ENCODE peak calls at places on chromosomes 12 and 14, in ten cellular contexts. One of them, this sample, is unnamed.

GRCh38 chr14:71905031-71905430 is 27.2 kb upstream of the RGS6 start:
- DNase-seq in foreskin fibroblast: no peak
- DNase-seq in pancreas: no peak
- DNase-seq in sigmoid colon: no peak
- DNase-seq in psoas muscle: no peak
- DNase-seq in tibial nerve: no peak
- DNase-seq in GM23248: peak; percentile 17
- DNase-seq in astrocyte of the spinal cord: no peak
- DNase-seq in H1: no peak
- DNase-seq in IMR-90: no peak
- DNase-seq in this sample: no peak

GRCh38 chr14:44463386-44464004 is 43.6 kb downstream of the FSCB start:
- DNase-seq in foreskin fibroblast: no peak
- DNase-seq in pancreas: no peak
- DNase-seq in sigmoid colon: no peak
- DNase-seq in psoas muscle: no peak
- DNase-seq in tibial nerve: no peak
- DNase-seq in GM23248: no peak
- DNase-seq in astrocyte of the spinal cord: no peak
- DNase-seq in H1: no peak
- DNase-seq in IMR-90: no peak
- DNase-seq in this sample: no peak

GRCh38 chr12:114690267-114691135 is 6.5 kb upstream of the TBX3 start:
- DNase-seq in foreskin fibroblast: peak; percentile 49
- DNase-seq in pancreas: no peak
- DNase-seq in sigmoid colon: no peak
- DNase-seq in psoas muscle: no peak
- DNase-seq in tibial nerve: no peak
- DNase-seq in GM23248: no peak
- DNase-seq in astrocyte of the spinal cord: no peak
- DNase-seq in H1: no peak
- DNase-seq in IMR-90: no peak
- DNase-seq in this sample: no peak

GRCh38 chr12:47964102-47964723 is 817 bp downstream of the TMEM106C start:
- DNase-seq in foreskin fibroblast: peak; percentile 36
- DNase-seq in pancreas: no peak
- DNase-seq in sigmoid colon: peak; percentile 72
- DNase-seq in psoas muscle: no peak
- DNase-seq in tibial nerve: no peak
- DNase-seq in GM23248: peak; percentile 44
- DNase-seq in astrocyte of the spinal cord: no peak
- DNase-seq in H1: no peak
- DNase-seq in IMR-90: no peak
- DNase-seq in this sample: no peak

GRCh38 chr14:63388766-63389431 is 70.2 kb upstream of the GPHB5 start:
- DNase-seq in foreskin fibroblast: peak; percentile 80
- DNase-seq in pancreas: peak; percentile 68
- DNase-seq in sigmoid colon: peak; percentile 78
- DNase-seq in psoas muscle: peak; percentile 62
- DNase-seq in tibial nerve: peak; percentile 28
- DNase-seq in GM23248: peak; percentile 76
- DNase-seq in astrocyte of the spinal cord: peak; percentile 55
- DNase-seq in H1: peak; percentile 25
- DNase-seq in IMR-90: peak; percentile 58
- DNase-seq in this sample: peak; percentile 49

GRCh38 chr12:64907097-64907496 is 82.7 kb downstream of the TBC1D30 start:
- DNase-seq in foreskin fibroblast: no peak
- DNase-seq in pancreas: no peak
- DNase-seq in sigmoid colon: no peak
- DNase-seq in psoas muscle: no peak
- DNase-seq in tibial nerve: no peak
- DNase-seq in GM23248: no peak
- DNase-seq in astrocyte of the spinal cord: no peak
- DNase-seq in H1: no peak
- DNase-seq in IMR-90: no peak
- DNase-seq in this sample: no peak

GRCh38 chr12:65408448-65408847 is 130.0 kb downstream of the MSRB3 start:
- DNase-seq in foreskin fibroblast: no peak
- DNase-seq in pancreas: no peak
- DNase-seq in sigmoid colon: no peak
- DNase-seq in psoas muscle: no peak
- DNase-seq in tibial nerve: no peak
- DNase-seq in GM23248: no peak
- DNase-seq in astrocyte of the spinal cord: no peak
- DNase-seq in H1: no peak
- DNase-seq in IMR-90: no peak
- DNase-seq in this sample: no peak

GRCh38 chr12:12883369-12884001 is 7.9 kb upstream of the GPRC5A start:
- DNase-seq in foreskin fibroblast: peak; percentile 44
- DNase-seq in pancreas: no peak
- DNase-seq in sigmoid colon: peak; percentile 26
- DNase-seq in psoas muscle: no peak
- DNase-seq in tibial nerve: no peak
- DNase-seq in GM23248: peak; percentile 35
- DNase-seq in astrocyte of the spinal cord: peak; percentile 74
- DNase-seq in H1: no peak
- DNase-seq in IMR-90: peak; percentile 79
- DNase-seq in this sample: no peak

GRCh38 chr14:103127861-103128598 is 4.8 kb downstream of the TNFAIP2 start:
- DNase-seq in foreskin fibroblast: no peak
- DNase-seq in pancreas: peak; percentile 70
- DNase-seq in sigmoid colon: no peak
- DNase-seq in psoas muscle: no peak
- DNase-seq in tibial nerve: no peak
- DNase-seq in GM23248: no peak
- DNase-seq in astrocyte of the spinal cord: no peak
- DNase-seq in H1: no peak
- DNase-seq in IMR-90: no peak
- DNase-seq in this sample: no peak

GRCh38 chr12:3553681-3554546 is 62.9 kb downstream of the PRMT8 start:
- DNase-seq in foreskin fibroblast: no peak
- DNase-seq in pancreas: peak; percentile 34
- DNase-seq in sigmoid colon: no peak
- DNase-seq in psoas muscle: no peak
- DNase-seq in tibial nerve: no peak
- DNase-seq in GM23248: no peak
- DNase-seq in astrocyte of the spinal cord: no peak
- DNase-seq in H1: no peak
- DNase-seq in IMR-90: no peak
- DNase-seq in this sample: no peak

GRCh38 chr14:60561845-60562746 is 53.1 kb downstream of the SIX6 start:
- DNase-seq in foreskin fibroblast: peak; percentile 86
- DNase-seq in pancreas: no peak
- DNase-seq in sigmoid colon: peak; percentile 67
- DNase-seq in psoas muscle: peak; percentile 31
- DNase-seq in tibial nerve: no peak
- DNase-seq in GM23248: peak; percentile 93
- DNase-seq in astrocyte of the spinal cord: peak; percentile 80
- DNase-seq in H1: peak; percentile 53
- DNase-seq in IMR-90: peak; percentile 82
- DNase-seq in this sample: peak; percentile 5

GRCh38 chr12:25719505-25719904 is 166.4 kb upstream of the LMNTD1 start:
- DNase-seq in foreskin fibroblast: no peak
- DNase-seq in pancreas: no peak
- DNase-seq in sigmoid colon: no peak
- DNase-seq in psoas muscle: no peak
- DNase-seq in tibial nerve: no peak
- DNase-seq in GM23248: no peak
- DNase-seq in astrocyte of the spinal cord: no peak
- DNase-seq in H1: no peak
- DNase-seq in IMR-90: peak; percentile 75
- DNase-seq in this sample: no peak
- H3K4me3 ChIP-seq in foreskin fibroblast: no peak overlapping the region
- H3K4me3 ChIP-seq in pancreas: no peak overlapping the region
- H3K4me3 ChIP-seq in sigmoid colon: no peak overlapping the region
- H3K4me3 ChIP-seq in psoas muscle: no peak overlapping the region
- H3K4me3 ChIP-seq in tibial nerve: no peak overlapping the region
- H3K4me3 ChIP-seq in GM23248: no peak overlapping the region
- H3K4me3 ChIP-seq in astrocyte of the spinal cord: no peak overlapping the region
- H3K4me3 ChIP-seq in H1: no peak overlapping the region
- H3K4me3 ChIP-seq in IMR-90: no peak overlapping the region
- H3K4me3 ChIP-seq in this sample: no peak overlapping the region

GRCh38 chr12:8773456-8773855 is 49.0 kb upstream of the A2ML1 start:
- DNase-seq in foreskin fibroblast: no peak
- DNase-seq in pancreas: no peak
- DNase-seq in sigmoid colon: no peak
- DNase-seq in psoas muscle: no peak
- DNase-seq in tibial nerve: no peak
- DNase-seq in GM23248: no peak
- DNase-seq in astrocyte of the spinal cord: no peak
- DNase-seq in H1: no peak
- DNase-seq in IMR-90: no peak
- DNase-seq in this sample: no peak
- H3K4me3 ChIP-seq in foreskin fibroblast: no peak overlapping the region
- H3K4me3 ChIP-seq in pancreas: no peak overlapping the region
- H3K4me3 ChIP-seq in sigmoid colon: no peak overlapping the region
- H3K4me3 ChIP-seq in psoas muscle: no peak overlapping the region
- H3K4me3 ChIP-seq in tibial nerve: no peak overlapping the region
- H3K4me3 ChIP-seq in GM23248: no peak overlapping the region
- H3K4me3 ChIP-seq in astrocyte of the spinal cord: no peak overlapping the region
- H3K4me3 ChIP-seq in H1: no peak overlapping the region
- H3K4me3 ChIP-seq in IMR-90: no peak overlapping the region
- H3K4me3 ChIP-seq in this sample: no peak overlapping the region

DNA sequence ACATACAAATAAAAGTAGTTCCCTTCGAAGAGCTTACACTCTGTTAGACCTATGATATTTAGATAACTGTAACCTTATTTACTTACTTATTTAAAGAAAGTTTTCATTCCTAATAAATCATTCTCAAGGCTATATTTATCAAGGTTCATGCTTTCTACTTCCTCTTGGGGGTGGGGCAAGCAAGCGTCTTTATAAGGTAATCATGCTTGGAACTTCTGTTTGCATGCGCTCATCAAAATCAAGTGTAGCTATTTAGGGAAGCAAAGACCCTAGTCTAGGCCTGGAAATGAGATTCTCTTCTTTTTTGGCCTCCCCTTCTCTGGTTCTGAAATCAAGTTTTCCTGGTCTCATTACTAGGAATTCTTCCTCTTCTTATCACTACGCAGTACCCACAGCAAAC is 766 bp downstream of the RERG start:
- DNase-seq in foreskin fibroblast: no peak
- DNase-seq in pancreas: no peak
- DNase-seq in sigmoid colon: no peak
- DNase-seq in psoas muscle: no peak
- DNase-seq in tibial nerve: no peak
- DNase-seq in GM23248: no peak
- DNase-seq in astrocyte of the spinal cord: no peak
- DNase-seq in H1: no peak
- DNase-seq in IMR-90: no peak
- DNase-seq in this sample: no peak
- H3K4me3 ChIP-seq in foreskin fibroblast: no peak overlapping the region
- H3K4me3 ChIP-seq in pancreas: peak overlapping the region; percentile 22
- H3K4me3 ChIP-seq in sigmoid colon: peak overlapping the region; percentile 59
- H3K4me3 ChIP-seq in psoas muscle: peak overlapping the region; percentile 71
- H3K4me3 ChIP-seq in tibial nerve: peak overlapping the region; percentile 54
- H3K4me3 ChIP-seq in GM23248: no peak overlapping the region
- H3K4me3 ChIP-seq in astrocyte of the spinal cord: no peak overlapping the region
- H3K4me3 ChIP-seq in H1: no peak overlapping the region
- H3K4me3 ChIP-seq in IMR-90: no peak overlapping the region
- H3K4me3 ChIP-seq in this sample: no peak overlapping the region

DNA sequence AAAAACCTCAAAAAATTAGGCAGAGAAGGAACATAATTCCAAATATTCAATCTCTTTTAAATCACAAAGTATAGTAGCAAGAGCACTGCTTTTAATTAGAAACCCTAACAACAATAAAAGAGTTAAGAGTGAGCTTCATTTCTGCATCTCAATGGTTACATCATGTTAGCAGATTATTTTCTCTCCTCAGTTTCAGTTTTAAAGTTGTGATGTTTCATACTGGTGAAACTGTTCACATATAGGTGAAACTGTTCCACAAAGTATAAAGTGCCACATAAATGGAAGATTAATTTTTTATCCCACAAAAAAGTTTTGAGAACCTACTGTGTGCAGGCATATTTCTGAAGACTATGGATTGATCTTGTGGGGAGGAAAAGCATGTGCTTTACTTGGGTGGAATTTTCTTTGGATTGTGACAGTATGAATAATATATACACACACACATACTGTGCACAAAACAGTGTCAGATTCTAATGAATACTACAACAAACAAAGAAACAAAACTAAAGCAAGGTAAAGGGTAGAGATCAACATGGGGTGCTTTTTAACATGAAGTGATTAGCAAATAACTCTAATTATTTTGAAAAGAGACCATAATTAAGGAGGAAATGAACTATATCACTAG is 17.1 kb downstream of the LUM start:
- DNase-seq in foreskin fibroblast: peak; percentile 36
- DNase-seq in pancreas: no peak
- DNase-seq in sigmoid colon: no peak
- DNase-seq in psoas muscle: no peak
- DNase-seq in tibial nerve: no peak
- DNase-seq in GM23248: peak; percentile 46
- DNase-seq in astrocyte of the spinal cord: peak; percentile 42
- DNase-seq in H1: no peak
- DNase-seq in IMR-90: peak; percentile 30
- DNase-seq in this sample: no peak
- H3K4me3 ChIP-seq in foreskin fibroblast: no peak overlapping the region
- H3K4me3 ChIP-seq in pancreas: no peak overlapping the region
- H3K4me3 ChIP-seq in sigmoid colon: no peak overlapping the region
- H3K4me3 ChIP-seq in psoas muscle: no peak overlapping the region
- H3K4me3 ChIP-seq in tibial nerve: no peak overlapping the region
- H3K4me3 ChIP-seq in GM23248: peak overlapping the region; percentile 40
- H3K4me3 ChIP-seq in astrocyte of the spinal cord: no peak overlapping the region
- H3K4me3 ChIP-seq in H1: no peak overlapping the region
- H3K4me3 ChIP-seq in IMR-90: no peak overlapping the region
- H3K4me3 ChIP-seq in this sample: no peak overlapping the region

DNA sequence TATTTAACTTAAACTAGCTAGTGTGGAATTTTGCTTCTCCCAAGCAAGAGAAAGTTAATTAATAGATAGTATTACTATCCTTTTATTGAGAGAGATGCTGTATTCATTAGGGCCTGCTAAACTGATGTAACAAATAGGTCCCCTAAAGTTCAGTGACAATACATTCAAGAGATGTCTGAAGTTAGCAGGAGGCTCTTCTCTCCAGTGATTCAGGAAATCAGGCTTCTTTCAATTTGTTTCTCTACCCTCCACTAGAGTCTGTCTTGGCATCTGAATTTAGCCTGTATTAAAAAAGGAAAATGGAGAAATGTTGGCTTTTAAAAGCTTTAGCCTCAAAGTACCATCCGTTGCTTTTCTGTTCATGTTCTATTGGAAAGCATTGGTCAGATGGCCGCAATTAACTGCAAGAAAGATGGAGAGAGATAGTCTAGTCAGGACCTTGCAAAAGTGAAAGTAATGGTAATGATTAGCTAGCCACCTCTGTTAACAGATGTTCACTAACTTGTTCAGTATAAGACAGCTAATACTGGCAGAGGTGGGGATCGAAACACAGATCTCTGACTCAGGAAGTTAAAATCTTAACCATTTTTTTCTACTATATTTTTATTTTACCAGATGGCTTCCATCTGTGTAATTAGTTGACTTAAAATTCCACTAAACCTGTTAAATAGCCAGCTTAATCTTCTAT is 786.8 kb downstream of the TMTC2 start:
- DNase-seq in foreskin fibroblast: peak; percentile 60
- DNase-seq in pancreas: no peak
- DNase-seq in sigmoid colon: no peak
- DNase-seq in psoas muscle: no peak
- DNase-seq in tibial nerve: no peak
- DNase-seq in GM23248: peak; percentile 13
- DNase-seq in astrocyte of the spinal cord: no peak
- DNase-seq in H1: no peak
- DNase-seq in IMR-90: no peak
- DNase-seq in this sample: no peak
- H3K4me3 ChIP-seq in foreskin fibroblast: no peak overlapping the region
- H3K4me3 ChIP-seq in pancreas: no peak overlapping the region
- H3K4me3 ChIP-seq in sigmoid colon: no peak overlapping the region
- H3K4me3 ChIP-seq in psoas muscle: no peak overlapping the region
- H3K4me3 ChIP-seq in tibial nerve: no peak overlapping the region
- H3K4me3 ChIP-seq in GM23248: peak overlapping the region; percentile 20
- H3K4me3 ChIP-seq in astrocyte of the spinal cord: no peak overlapping the region
- H3K4me3 ChIP-seq in H1: no peak overlapping the region
- H3K4me3 ChIP-seq in IMR-90: no peak overlapping the region
- H3K4me3 ChIP-seq in this sample: no peak overlapping the region